ENCODE peak calls at places on chromosome 20, in five cellular contexts. V is pancreas, W is heart left ventricle, X is A549, J is upper lobe of right lung. U is an unnamed sample.

GRCh38 chr20:1426231-1426849 is 33.5 kb upstream of the FKBP1A start:
- DNase-seq in W (no peak), J (no peak), V (no peak), X (no peak), U (no peak)

GRCh38 chr20:52601295-52601971 is 370.7 kb upstream of the TSHZ2 start:
- DNase-seq in W (no peak), V (no peak), X (no peak), J (no peak), U (no peak)

GRCh38 chr20:21832442-21833152 is 127.1 kb downstream of the PAX1 start:
- DNase-seq in X (no peak), V (no peak), J (no peak), W (no peak), U (no peak)

GRCh38 chr20:5569021-5569420 is 181.2 kb upstream of the SHLD1 start:
- DNase-seq in V (no peak), X (peak), J (no peak), W (peak), U (peak)

GRCh38 chr20:2603816-2604505 is 48.5 kb upstream of the NOP56 start:
- DNase-seq in W (no peak), X (no peak), V (no peak), J (no peak), U (no peak)

GRCh38 chr20:61925555-61926252 is 140.0 kb downstream of the TAF4 start:
- DNase-seq in J (peak), V (no peak), W (no peak), X (no peak), U (peak)

GRCh38 chr20:19213946-19214490 is 1.6 kb downstream of the SLC24A3 start:
- DNase-seq in X (no peak), W (no peak), J (no peak), V (no peak), U (no peak)

GRCh38 chr20:9241232-9241692 is 172.4 kb downstream of the PLCB4 start:
- DNase-seq in W (no peak), J (no peak), X (peak), V (no peak), U (peak)

GRCh38 chr20:10672579-10673127 is 1.1 kb downstream of the JAG1 start:
- DNase-seq in X (no peak), W (peak), V (peak), J (peak), U (no peak)

GRCh38 chr20:1809121-1809520 is 86.1 kb upstream of the SIRPA start:
- DNase-seq in X (peak), W (no peak), V (no peak), J (no peak), U (peak)

GRCh38 chr20:50338479-50339195 is 148.0 kb downstream of the CEBPB start:
- DNase-seq in W (no peak), X (no peak), J (no peak), V (no peak), U (no peak)
- TF ChIP-seq CTCF in W (no peak), X (no peak), J (no peak), V (no peak), U (no peak)

DNA sequence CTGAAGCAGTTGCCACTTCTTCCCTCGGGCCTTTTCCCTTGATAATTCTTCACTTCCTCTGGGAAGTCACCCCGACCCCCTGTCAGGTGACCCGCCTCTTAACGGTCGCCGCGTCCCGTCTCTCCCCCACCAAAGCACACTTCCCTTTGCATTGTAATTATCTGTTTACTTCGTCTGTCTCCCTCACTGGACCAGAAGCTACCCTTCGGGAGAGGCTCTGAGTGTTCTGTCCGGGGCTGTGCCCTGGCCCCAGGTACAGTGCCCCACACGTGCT is 771 bp upstream of the SNAI1 start:
- DNase-seq in V (no peak), W (no peak), J (no peak), X (no peak), U (no peak)
- H3K4me3 ChIP-seq in V (peak), W (no peak), J (peak), X (peak), U (no peak)

GRCh38 chr20:3632311-3633004 is 30.7 kb downstream of the GFRA4 start:
- DNase-seq in X (no peak), J (no peak), V (no peak), W (no peak), U (no peak)
- TF ChIP-seq CTCF in X (peak), J (no peak), V (no peak), W (no peak), U (peak)

GRCh38 chr20:33311989-33312388 is 29.0 kb downstream of the BPIFB1 start:
- DNase-seq in W (no peak), X (no peak), V (no peak), J (no peak), U (no peak)
- H3K4me3 ChIP-seq in W (no peak), X (no peak), V (no peak), J (no peak), U (no peak)

DNA sequence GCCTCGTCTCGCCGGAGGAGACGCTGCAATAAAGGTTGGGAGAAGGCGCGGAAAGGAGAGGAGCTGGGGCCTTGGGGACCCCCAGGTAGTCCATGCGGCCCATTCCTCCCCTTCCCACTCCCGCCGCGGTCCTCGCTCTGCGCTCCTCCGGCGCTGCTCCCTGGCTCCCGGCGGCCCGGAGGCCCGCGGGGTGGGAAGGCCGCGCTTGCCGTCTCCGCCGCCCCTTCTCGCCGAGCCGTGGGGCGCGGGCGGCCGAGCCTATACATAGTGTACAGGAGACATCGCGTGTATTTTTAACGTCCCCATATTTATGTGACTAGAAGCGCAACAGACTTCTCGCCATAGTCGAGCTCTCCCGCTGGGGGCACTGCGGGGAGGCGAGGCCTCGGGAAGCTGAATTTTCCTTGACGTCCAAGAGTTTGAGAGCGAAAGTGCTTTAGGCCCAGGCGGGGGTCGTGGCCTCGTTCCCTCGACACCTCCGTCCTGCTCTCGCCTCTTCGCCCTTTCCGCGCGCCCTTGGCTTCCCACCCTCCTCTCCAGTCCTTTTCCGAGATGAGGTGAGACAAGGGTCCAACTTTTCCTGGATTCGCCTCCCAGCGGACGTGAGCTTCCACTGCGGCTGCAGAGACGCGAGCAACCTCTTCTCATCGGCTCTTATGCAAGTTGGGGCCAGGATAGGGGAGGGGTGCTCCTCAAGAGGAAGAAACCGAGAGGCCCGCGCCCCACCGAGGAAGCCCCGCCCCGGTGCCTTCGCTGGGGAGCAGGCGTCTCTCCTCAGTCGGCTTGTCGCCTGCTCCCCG is 29.0 kb downstream of the SLC12A5 start:
- DNase-seq in W (peak), V (no peak), X (no peak), J (peak), U (peak)
- TF ChIP-seq CTCF in W (peak), V (no peak), X (no peak), J (peak), U (peak)

GRCh38 chr20:41027366-41027765 is 1.3 kb upstream of the TOP1 start:
- DNase-seq in W (no peak), V (no peak), X (no peak), J (no peak), U (no peak)
- H3K4me3 ChIP-seq in W (no peak), V (no peak), X (peak), J (no peak), U (no peak)